ENCODE peak calls at places on chromosomes 1 and 21, in five cellular contexts. J is right lobe of liver, S is sigmoid colon, R is T-helper 17 cell, X is HCT116. L is an unnamed sample.
A peak's percentile ranks its signal among the peaks of the same experiment; 100 is the strongest.

GRCh38 chr21:46307625-46308024 is 16.0 kb downstream of the C21orf58 start:
- DNase-seq in J (no peak), X (no peak), R (no peak), S (no peak), L (no peak)

GRCh38 chr1:212288614-212289013 is 3.4 kb downstream of the PPP2R5A start:
- DNase-seq in X (no peak), J (no peak), S (no peak), R (no peak), L (no peak)

GRCh38 chr1:30782361-30783243 is 25.0 kb upstream of the LAPTM5 start:
- DNase-seq in X (no peak), J (peak; percentile 77), R (peak; percentile 66), S (peak; percentile 87), L (peak; percentile 93)

GRCh38 chr1:220378571-220379302 is 106.5 kb upstream of the RAB3GAP2 start:
- DNase-seq in S (no peak), X (no peak), R (no peak), J (no peak), L (no peak)

GRCh38 chr1:160210563-160210962 is 5.4 kb downstream of the PEA15 start:
- DNase-seq in S (no peak), R (no peak), J (no peak), X (no peak), L (no peak)

GRCh38 chr1:106620521-106620954 is 435.9 kb upstream of the PRMT6 start:
- DNase-seq in X (no peak), S (peak; percentile 70), J (no peak), R (no peak), L (peak; percentile 56)

GRCh38 chr1:76314730-76315129 is 240.2 kb downstream of the ST6GALNAC3 start:
- DNase-seq in S (no peak), J (no peak), X (no peak), R (no peak), L (no peak)

GRCh38 chr1:184407816-184408510 is 21.1 kb downstream of the C1orf21 start:
- DNase-seq in R (no peak), S (no peak), J (no peak), X (no peak), L (no peak)

GRCh38 chr1:58926177-58926576 is 142.3 kb upstream of the JUN start:
- DNase-seq in R (no peak), J (no peak), X (no peak), S (no peak), L (no peak)

GRCh38 chr1:174912243-174912642 is 87.5 kb upstream of the CACYBP start:
- DNase-seq in S (no peak), J (no peak), X (no peak), R (no peak), L (no peak)

GRCh38 chr1:201883786-201884185 is 4.9 kb upstream of the SHISA4 start:
- DNase-seq in X (peak; percentile 41), R (no peak), J (no peak), S (no peak), L (no peak)

GRCh38 chr1:187091666-187092065 is 262.9 kb downstream of the PLA2G4A start:
- DNase-seq in J (no peak), X (no peak), R (no peak), S (no peak), L (no peak)

GRCh38 chr21:43810505-43811261 is 21.3 kb downstream of the RRP1 start:
- DNase-seq in X (peak; percentile 36), R (peak; percentile 74), J (peak; percentile 92), S (peak; percentile 86), L (peak; percentile 96)

GRCh38 chr1:212721388-212722247 is 22.0 kb upstream of the BATF3 start:
- DNase-seq in J (peak; percentile 33), S (no peak), R (no peak), X (no peak), L (no peak)

GRCh38 chr1:8097077-8097799 is 71.1 kb upstream of the ERRFI1 start:
- DNase-seq in S (no peak), R (no peak), X (peak; percentile 98), J (no peak), L (no peak)

GRCh38 chr1:221069178-221069903 is 190.1 kb downstream of the HLX start:
- DNase-seq in X (no peak), R (no peak), S (no peak), J (no peak), L (peak; percentile 78)

GRCh38 chr1:182174202-182174855 is 112.8 kb upstream of the ZNF648 start:
- DNase-seq in R (no peak), X (no peak), J (no peak), S (no peak), L (no peak)

GRCh38 chr1:106600626-106601025 is 455.8 kb upstream of the PRMT6 start:
- DNase-seq in S (no peak), J (no peak), R (no peak), X (no peak), L (no peak)

GRCh38 chr1:164579346-164579745 is 20.4 kb downstream of the PBX1 start:
- DNase-seq in R (no peak), J (no peak), S (no peak), X (no peak), L (no peak)

GRCh38 chr1:182086136-182086535 is 24.6 kb upstream of the ZNF648 start:
- DNase-seq in X (no peak), J (no peak), R (no peak), S (no peak), L (no peak)

GRCh38 chr21:30719401-30719800 is 824 bp upstream of the KRTAP21-3 start:
- DNase-seq in S (no peak), X (no peak), R (no peak), J (no peak), L (no peak)

GRCh38 chr1:81706650-81707435 is 93.9 kb upstream of the ADGRL2 start:
- DNase-seq in X (no peak), J (no peak), S (no peak), R (no peak), L (no peak)

GRCh38 chr1:46772571-46772970 is 26.3 kb upstream of the CYP4B1 start:
- DNase-seq in S (no peak), J (no peak), R (no peak), X (no peak), L (no peak)
- H3K9me3 ChIP-seq in S (peaks cover 6% of the 10 kb centered on the region), J (no peaks in the 10 kb centered on the region), R (peaks cover 4% of the 10 kb centered on the region), X (peaks cover 9% of the 10 kb centered on the region), L (peaks cover 56% of the 10 kb centered on the region)

DNA sequence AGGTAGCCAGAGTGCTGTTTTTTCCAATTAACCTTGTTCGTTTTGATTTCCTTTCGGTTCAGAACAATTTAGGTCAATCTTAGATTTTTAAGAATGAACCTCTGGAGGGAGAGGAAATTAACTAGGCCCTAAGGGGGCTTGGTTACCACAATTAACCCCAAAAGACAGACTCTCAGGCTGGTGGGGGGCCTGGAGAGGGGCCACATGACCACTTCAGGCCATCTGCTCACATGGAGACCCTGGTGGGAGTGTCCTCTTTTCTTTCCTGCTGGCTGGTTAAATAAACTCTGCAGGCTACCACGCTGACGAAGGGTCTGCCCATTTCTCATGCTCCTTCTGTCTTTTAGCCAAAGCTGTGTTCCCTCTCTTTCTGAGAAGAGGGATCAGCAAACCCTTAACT is 58.3 kb downstream of the KIF26B start:
- DNase-seq in R (no peak), S (no peak), J (no peak), X (no peak), L (no peak)
- H3K9me3 ChIP-seq in R (no peaks in the 10 kb centered on the region), S (no peaks in the 10 kb centered on the region), J (no peaks in the 10 kb centered on the region), X (peaks cover 3% of the 10 kb centered on the region), L (peaks cover 7% of the 10 kb centered on the region)

GRCh38 chr1:171141336-171142051 is 43.6 kb upstream of the FMO2 start:
- DNase-seq in R (no peak), J (peak; percentile 27), X (no peak), S (peak; percentile 82), L (no peak)
- H3K9me3 ChIP-seq in R (no peaks in the 10 kb centered on the region), J (no peaks in the 10 kb centered on the region), X (no peaks in the 10 kb centered on the region), S (no peaks in the 10 kb centered on the region), L (no peaks in the 10 kb centered on the region)

DNA sequence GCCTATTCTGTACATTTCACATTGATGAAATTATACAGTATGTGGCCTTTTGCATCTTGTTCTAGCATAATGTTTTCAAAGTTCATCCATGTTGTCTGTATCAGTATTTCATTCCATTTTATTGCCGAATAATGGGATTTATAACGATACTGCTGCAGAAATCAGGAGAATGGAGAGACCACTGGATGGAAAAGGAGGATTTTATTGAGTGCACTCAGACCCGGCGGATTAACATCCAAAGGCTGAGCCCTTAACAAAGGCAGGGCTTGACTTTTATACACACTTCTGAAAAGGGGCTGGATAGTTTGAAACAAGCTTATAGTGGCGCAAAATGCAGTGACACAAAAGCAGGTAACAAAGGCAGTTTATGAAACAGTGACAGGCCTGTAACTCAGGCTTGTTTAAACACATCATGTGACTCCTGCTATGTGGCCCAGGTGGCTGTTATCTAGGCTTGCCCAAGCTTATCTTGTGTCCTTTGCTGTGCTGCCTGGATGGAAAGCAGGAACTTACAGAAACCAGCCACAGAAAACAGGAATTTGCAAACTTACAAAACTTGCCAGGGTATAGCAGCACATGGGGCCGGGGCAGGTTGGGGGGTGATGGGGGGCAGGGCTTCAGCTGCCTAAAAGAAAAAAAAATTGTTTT is 32.8 kb upstream of the KCNJ15 start:
- DNase-seq in X (peak; percentile 13), S (no peak), R (no peak), J (no peak), L (no peak)
- H3K9me3 ChIP-seq in X (peaks cover 3% of the 10 kb centered on the region), S (peaks cover 15% of the 10 kb centered on the region), R (peaks cover 3% of the 10 kb centered on the region), J (no peaks in the 10 kb centered on the region), L (peaks cover 73% of the 10 kb centered on the region)